ENCODE peak calls at places on chromosome 15, in five cellular contexts. One of them, this sample, is unnamed.

GRCh38 chr15:88878720-88879184 is 16.6 kb downstream of the HAPLN3 start:
- DNase-seq in NCI-H1417: peak; percentile 48
- DNase-seq in iris pigment epithelial cell: peak; percentile 36
- DNase-seq in occipital lobe: no peak
- DNase-seq in substantia nigra: no peak
- DNase-seq in this sample: no peak

GRCh38 chr15:51313644-51314280 is 24.6 kb downstream of the CYP19A1 start:
- DNase-seq in NCI-H1417: no peak
- DNase-seq in iris pigment epithelial cell: no peak
- DNase-seq in occipital lobe: no peak
- DNase-seq in substantia nigra: no peak
- DNase-seq in this sample: no peak

GRCh38 chr15:32657198-32657886 is 15.8 kb downstream of the SCG5 start:
- DNase-seq in NCI-H1417: peak; percentile 27
- DNase-seq in iris pigment epithelial cell: no peak
- DNase-seq in occipital lobe: no peak
- DNase-seq in substantia nigra: no peak
- DNase-seq in this sample: no peak

GRCh38 chr15:89740137-89740536 is 10.9 kb downstream of the MESP1 start:
- DNase-seq in NCI-H1417: peak; percentile 92
- DNase-seq in iris pigment epithelial cell: peak; percentile 66
- DNase-seq in occipital lobe: peak; percentile 13
- DNase-seq in substantia nigra: no peak
- DNase-seq in this sample: peak; percentile 72

GRCh38 chr15:28079313-28079969 is 19.7 kb downstream of the OCA2 start:
- DNase-seq in NCI-H1417: no peak
- DNase-seq in iris pigment epithelial cell: no peak
- DNase-seq in occipital lobe: no peak
- DNase-seq in substantia nigra: no peak
- DNase-seq in this sample: no peak

GRCh38 chr15:20671665-20672064 is 130.1 kb upstream of the GOLGA6L6 start:
- DNase-seq in NCI-H1417: no peak
- DNase-seq in iris pigment epithelial cell: no peak
- DNase-seq in occipital lobe: no peak
- DNase-seq in substantia nigra: no peak
- DNase-seq in this sample: no peak

GRCh38 chr15:82045179-82045891 is 483 bp downstream of the MEX3B start:
- DNase-seq in NCI-H1417: peak; percentile 91
- DNase-seq in iris pigment epithelial cell: peak; percentile 66
- DNase-seq in occipital lobe: peak; percentile 25
- DNase-seq in substantia nigra: peak; percentile 61
- DNase-seq in this sample: no peak

GRCh38 chr15:49621327-49622210 is 721 bp downstream of the DTWD1 start:
- DNase-seq in NCI-H1417: peak; percentile 65
- DNase-seq in iris pigment epithelial cell: peak; percentile 19
- DNase-seq in occipital lobe: no peak
- DNase-seq in substantia nigra: no peak
- DNase-seq in this sample: no peak

GRCh38 chr15:83709246-83709645 is 55.3 kb downstream of the ADAMTSL3 start:
- DNase-seq in NCI-H1417: no peak
- DNase-seq in iris pigment epithelial cell: peak; percentile 50
- DNase-seq in occipital lobe: no peak
- DNase-seq in substantia nigra: no peak
- DNase-seq in this sample: no peak

GRCh38 chr15:35722506-35722905 is 176.5 kb upstream of the DPH6 start:
- DNase-seq in NCI-H1417: no peak
- DNase-seq in iris pigment epithelial cell: no peak
- DNase-seq in occipital lobe: no peak
- DNase-seq in substantia nigra: no peak
- DNase-seq in this sample: no peak

GRCh38 chr15:52558196-52558595 is 10.6 kb downstream of the ARPP19 start:
- DNase-seq in NCI-H1417: no peak
- DNase-seq in iris pigment epithelial cell: peak; percentile 91
- DNase-seq in occipital lobe: no peak
- DNase-seq in substantia nigra: no peak
- DNase-seq in this sample: no peak

GRCh38 chr15:64619880-64620839 is 155.2 kb downstream of the RBPMS2 start:
- DNase-seq in NCI-H1417: no peak
- DNase-seq in iris pigment epithelial cell: peak; percentile 82
- DNase-seq in occipital lobe: no peak
- DNase-seq in substantia nigra: no peak
- DNase-seq in this sample: no peak

GRCh38 chr15:53753813-53754212 is 5.7 kb downstream of the WDR72 start:
- DNase-seq in NCI-H1417: no peak
- DNase-seq in iris pigment epithelial cell: no peak
- DNase-seq in occipital lobe: no peak
- DNase-seq in substantia nigra: no peak
- DNase-seq in this sample: no peak

GRCh38 chr15:39282663-39283208 is 298.1 kb upstream of the THBS1 start:
- DNase-seq in NCI-H1417: no peak
- DNase-seq in iris pigment epithelial cell: no peak
- DNase-seq in occipital lobe: no peak
- DNase-seq in substantia nigra: no peak
- DNase-seq in this sample: no peak

GRCh38 chr15:101203607-101204006 is 48.2 kb downstream of the CHSY1 start:
- DNase-seq in NCI-H1417: no peak
- DNase-seq in iris pigment epithelial cell: no peak
- DNase-seq in occipital lobe: no peak
- DNase-seq in substantia nigra: no peak
- DNase-seq in this sample: no peak

GRCh38 chr15:65979316-65979715 is 110.0 kb downstream of the RAB11A start:
- DNase-seq in NCI-H1417: no peak
- DNase-seq in iris pigment epithelial cell: peak; percentile 28
- DNase-seq in occipital lobe: no peak
- DNase-seq in substantia nigra: no peak
- DNase-seq in this sample: no peak

GRCh38 chr15:85541744-85542143 is 161.3 kb downstream of the AKAP13 start:
- DNase-seq in NCI-H1417: peak; percentile 63
- DNase-seq in iris pigment epithelial cell: peak; percentile 38
- DNase-seq in occipital lobe: no peak
- DNase-seq in substantia nigra: no peak
- DNase-seq in this sample: no peak

GRCh38 chr15:60695713-60696522 is 217.0 kb upstream of the ICE2 start:
- DNase-seq in NCI-H1417: no peak
- DNase-seq in iris pigment epithelial cell: peak; percentile 64
- DNase-seq in occipital lobe: no peak
- DNase-seq in substantia nigra: peak; percentile 6
- DNase-seq in this sample: no peak

GRCh38 chr15:57196865-57197264 is 179.4 kb upstream of the CGNL1 start:
- DNase-seq in NCI-H1417: peak; percentile 34
- DNase-seq in iris pigment epithelial cell: peak; percentile 46
- DNase-seq in occipital lobe: no peak
- DNase-seq in substantia nigra: no peak
- DNase-seq in this sample: no peak

GRCh38 chr15:68776477-68777270 is 44.0 kb downstream of the ANP32A start:
- DNase-seq in NCI-H1417: no peak
- DNase-seq in iris pigment epithelial cell: no peak
- DNase-seq in occipital lobe: no peak
- DNase-seq in substantia nigra: no peak
- DNase-seq in this sample: no peak

GRCh38 chr15:68816158-68816557 is 4.5 kb downstream of the ANP32A start:
- DNase-seq in NCI-H1417: no peak
- DNase-seq in iris pigment epithelial cell: no peak
- DNase-seq in occipital lobe: no peak
- DNase-seq in substantia nigra: no peak
- DNase-seq in this sample: no peak